ENCODE peak calls at places on chromosomes 12 and 14, in four cellular contexts. One of them, this sample, is unnamed.

GRCh38 chr12:109770104-109770860 is 56.7 kb downstream of the FAM222A start:
- DNase-seq in A549: no peak
- DNase-seq in tibial artery: peak
- DNase-seq in lower leg skin: peak
- DNase-seq in this sample: no peak

GRCh38 chr12:113515082-113515856 is 43.6 kb upstream of the LHX5 start:
- DNase-seq in lower leg skin: no peak
- DNase-seq in A549: no peak
- DNase-seq in tibial artery: no peak
- DNase-seq in this sample: no peak

GRCh38 chr14:69087061-69087461 is 65.9 kb downstream of the DCAF5 start:
- DNase-seq in lower leg skin: no peak
- DNase-seq in tibial artery: no peak
- DNase-seq in A549: no peak
- DNase-seq in this sample: peak

GRCh38 chr12:27602516-27602915 is 78.5 kb downstream of the PPFIBP1 start:
- DNase-seq in lower leg skin: no peak
- DNase-seq in tibial artery: no peak
- DNase-seq in A549: no peak
- DNase-seq in this sample: no peak

GRCh38 chr12:95339086-95339788 is 121.6 kb downstream of the VEZT start:
- DNase-seq in A549: no peak
- DNase-seq in lower leg skin: no peak
- DNase-seq in tibial artery: no peak
- DNase-seq in this sample: no peak

GRCh38 chr12:132560831-132561783 is 49.3 kb downstream of the LRCOL1 start:
- DNase-seq in lower leg skin: no peak
- DNase-seq in tibial artery: no peak
- DNase-seq in A549: peak
- DNase-seq in this sample: peak

GRCh38 chr14:92687681-92688433 is 60.6 kb downstream of the LGMN start:
- DNase-seq in tibial artery: no peak
- DNase-seq in A549: no peak
- DNase-seq in lower leg skin: no peak
- DNase-seq in this sample: no peak

GRCh38 chr14:75294649-75295033 is 16.0 kb downstream of the FOS start:
- DNase-seq in lower leg skin: no peak
- DNase-seq in A549: peak
- DNase-seq in tibial artery: no peak
- DNase-seq in this sample: no peak

GRCh38 chr12:23084236-23084995 is 459.4 kb downstream of the ETNK1 start:
- DNase-seq in lower leg skin: no peak
- DNase-seq in A549: peak
- DNase-seq in tibial artery: no peak
- DNase-seq in this sample: no peak

GRCh38 chr12:27505124-27505523 is 18.9 kb upstream of the PPFIBP1 start:
- DNase-seq in A549: no peak
- DNase-seq in tibial artery: no peak
- DNase-seq in lower leg skin: no peak
- DNase-seq in this sample: no peak

GRCh38 chr12:47071241-47071852 is 8.1 kb upstream of the PCED1B start:
- DNase-seq in A549: peak
- DNase-seq in tibial artery: no peak
- DNase-seq in lower leg skin: no peak
- DNase-seq in this sample: no peak

GRCh38 chr14:68816183-68816942 is 23.5 kb upstream of the ZFP36L1 start:
- DNase-seq in tibial artery: peak
- DNase-seq in A549: peak
- DNase-seq in lower leg skin: peak
- DNase-seq in this sample: no peak

GRCh38 chr12:6884539-6884938 is 11.4 kb upstream of the SPSB2 start:
- DNase-seq in lower leg skin: no peak
- DNase-seq in A549: no peak
- DNase-seq in tibial artery: no peak
- DNase-seq in this sample: no peak

GRCh38 chr12:120687570-120688289 is 781 bp downstream of the MLEC start:
- DNase-seq in A549: no peak
- DNase-seq in tibial artery: peak
- DNase-seq in lower leg skin: no peak
- DNase-seq in this sample: no peak

GRCh38 chr14:96253140-96253539 is 2.9 kb upstream of the BDKRB1 start:
- DNase-seq in tibial artery: no peak
- DNase-seq in lower leg skin: no peak
- DNase-seq in A549: peak
- DNase-seq in this sample: no peak

GRCh38 chr12:5171701-5172100 is 128.0 kb downstream of the KCNA5 start:
- DNase-seq in tibial artery: no peak
- DNase-seq in lower leg skin: no peak
- DNase-seq in A549: peak
- DNase-seq in this sample: peak

GRCh38 chr14:69543341-69544249 is 31.1 kb downstream of the CCDC177 start:
- DNase-seq in tibial artery: peak
- DNase-seq in A549: peak
- DNase-seq in lower leg skin: no peak
- DNase-seq in this sample: no peak

GRCh38 chr14:73402579-73402978 is 55.8 kb downstream of the NUMB start:
- DNase-seq in A549: no peak
- DNase-seq in tibial artery: no peak
- DNase-seq in lower leg skin: no peak
- DNase-seq in this sample: no peak

GRCh38 chr12:55723516-55724225 is 3.5 kb downstream of the RDH5 start:
- DNase-seq in lower leg skin: no peak
- DNase-seq in tibial artery: no peak
- DNase-seq in A549: no peak
- DNase-seq in this sample: no peak

GRCh38 chr12:87812030-87812429 is 217.2 kb downstream of the C12orf50 start:
- DNase-seq in tibial artery: no peak
- DNase-seq in lower leg skin: no peak
- DNase-seq in A549: peak
- DNase-seq in this sample: no peak

GRCh38 chr12:2008677-2009076 is 4.4 kb upstream of the DCP1B start:
- DNase-seq in lower leg skin: no peak
- DNase-seq in tibial artery: no peak
- DNase-seq in A549: no peak
- DNase-seq in this sample: no peak

GRCh38 chr12:121799175-121799841 is 4.5 kb upstream of the SETD1B start:
- DNase-seq in A549: peak
- DNase-seq in tibial artery: peak
- DNase-seq in lower leg skin: peak
- DNase-seq in this sample: peak

GRCh38 chr12:47767197-47767724 is 5.8 kb upstream of the SLC48A1 start:
- DNase-seq in lower leg skin: no peak
- DNase-seq in A549: peak
- DNase-seq in tibial artery: no peak
- DNase-seq in this sample: no peak

GRCh38 chr12:4564819-4565218 is 2.8 kb downstream of the DYRK4 start:
- DNase-seq in A549: no peak
- DNase-seq in lower leg skin: no peak
- DNase-seq in tibial artery: no peak
- DNase-seq in this sample: no peak

GRCh38 chr12:12182926-12183325 is 83.9 kb downstream of the LRP6 start:
- DNase-seq in tibial artery: no peak
- DNase-seq in A549: no peak
- DNase-seq in lower leg skin: no peak
- DNase-seq in this sample: no peak

GRCh38 chr14:89926709-89927108 is 27.8 kb downstream of the EFCAB11 start:
- DNase-seq in A549: no peak
- DNase-seq in tibial artery: no peak
- DNase-seq in lower leg skin: no peak
- DNase-seq in this sample: no peak

GRCh38 chr12:14931359-14931758 is 7.0 kb downstream of the ERP27 start:
- DNase-seq in A549: no peak
- DNase-seq in lower leg skin: no peak
- DNase-seq in tibial artery: no peak
- DNase-seq in this sample: no peak

GRCh38 chr14:70692210-70692609 is 50.5 kb downstream of the TTC9 start:
- DNase-seq in lower leg skin: no peak
- DNase-seq in tibial artery: peak
- DNase-seq in A549: no peak
- DNase-seq in this sample: no peak

GRCh38 chr14:74324945-74325361 is 22.2 kb upstream of the ABCD4 start:
- DNase-seq in lower leg skin: no peak
- DNase-seq in A549: peak
- DNase-seq in tibial artery: no peak
- DNase-seq in this sample: no peak

GRCh38 chr14:35205737-35206136 is 83.4 kb downstream of the PRORP start:
- DNase-seq in tibial artery: no peak
- DNase-seq in A549: no peak
- DNase-seq in lower leg skin: no peak
- DNase-seq in this sample: no peak

GRCh38 chr12:38123566-38124246 is 192.9 kb upstream of the ALG10B start:
- DNase-seq in tibial artery: no peak
- DNase-seq in A549: no peak
- DNase-seq in lower leg skin: no peak
- DNase-seq in this sample: no peak

GRCh38 chr12:113239288-113239771 is 18.1 kb downstream of the TPCN1 start:
- DNase-seq in A549: no peak
- DNase-seq in lower leg skin: peak
- DNase-seq in tibial artery: peak
- DNase-seq in this sample: no peak

GRCh38 chr12:93087836-93088610 is 158.9 kb upstream of the EEA1 start:
- DNase-seq in A549: no peak
- DNase-seq in lower leg skin: no peak
- DNase-seq in tibial artery: no peak
- DNase-seq in this sample: no peak
- H3K4me3 ChIP-seq in A549: no peak
- H3K4me3 ChIP-seq in lower leg skin: no peak
- H3K4me3 ChIP-seq in tibial artery: no peak
- H3K4me3 ChIP-seq in this sample: no peak

GRCh38 chr14:23539209-23539866 is 12.2 kb downstream of the ZFHX2 start:
- DNase-seq in tibial artery: no peak
- DNase-seq in A549: peak
- DNase-seq in lower leg skin: no peak
- DNase-seq in this sample: no peak

GRCh38 chr14:23536494-23536893 is 15.1 kb downstream of the ZFHX2 start:
- DNase-seq in A549: no peak
- DNase-seq in tibial artery: no peak
- DNase-seq in lower leg skin: no peak
- DNase-seq in this sample: no peak

GRCh38 chr14:23538785-23539184 is 12.8 kb downstream of the ZFHX2 start:
- DNase-seq in lower leg skin: no peak
- DNase-seq in A549: no peak
- DNase-seq in tibial artery: no peak
- DNase-seq in this sample: no peak

GRCh38 chr14:23537351-23538048 is 14.1 kb downstream of the ZFHX2 start:
- DNase-seq in lower leg skin: no peak
- DNase-seq in tibial artery: no peak
- DNase-seq in A549: no peak
- DNase-seq in this sample: no peak

GRCh38 chr14:23538049-23538718 is 13.4 kb downstream of the ZFHX2 start:
- DNase-seq in tibial artery: no peak
- DNase-seq in A549: no peak
- DNase-seq in lower leg skin: no peak
- DNase-seq in this sample: no peak
- H3K4me3 ChIP-seq in tibial artery: no peak
- H3K4me3 ChIP-seq in A549: no peak
- H3K4me3 ChIP-seq in lower leg skin: no peak
- H3K4me3 ChIP-seq in this sample: no peak

DNA sequence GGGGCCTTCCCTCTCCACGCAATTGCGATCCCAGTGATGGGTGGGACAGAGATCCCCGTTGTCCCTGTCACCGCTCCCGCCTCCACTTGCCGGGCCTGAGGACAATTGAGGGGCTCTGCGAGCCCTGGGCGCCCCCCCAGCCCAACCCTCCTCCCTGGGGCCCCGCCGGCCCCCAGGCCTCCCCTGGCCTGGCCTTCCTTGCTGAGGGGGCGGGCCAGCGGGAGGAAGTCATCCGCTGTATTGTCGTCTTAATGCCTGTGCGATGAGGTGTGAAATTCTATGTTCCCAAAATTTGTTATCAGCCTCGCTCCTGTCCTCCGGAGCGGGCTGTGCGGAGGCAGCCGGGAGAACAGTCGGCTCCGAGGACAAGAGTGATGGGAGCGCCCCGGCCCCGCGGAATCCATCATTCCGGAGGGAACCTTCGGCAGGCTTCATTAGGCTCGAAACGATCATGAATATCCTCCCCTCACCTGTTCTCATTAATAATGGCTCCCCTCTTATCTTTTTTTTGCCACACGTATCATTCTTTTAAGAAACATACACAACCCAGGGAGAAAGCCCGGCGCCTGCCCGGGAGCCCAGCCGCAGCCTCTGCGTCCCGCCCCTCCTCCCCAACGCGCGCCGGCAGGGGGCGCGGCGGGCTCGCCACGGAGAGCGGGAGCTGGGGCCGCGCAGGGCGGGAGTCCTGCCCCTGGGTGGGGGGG is 17.3 kb upstream of the DLK1 start:
- DNase-seq in lower leg skin: no peak
- DNase-seq in tibial artery: no peak
- DNase-seq in A549: no peak
- DNase-seq in this sample: no peak
- H3K4me3 ChIP-seq in lower leg skin: no peak
- H3K4me3 ChIP-seq in tibial artery: no peak
- H3K4me3 ChIP-seq in A549: no peak
- H3K4me3 ChIP-seq in this sample: no peak

DNA sequence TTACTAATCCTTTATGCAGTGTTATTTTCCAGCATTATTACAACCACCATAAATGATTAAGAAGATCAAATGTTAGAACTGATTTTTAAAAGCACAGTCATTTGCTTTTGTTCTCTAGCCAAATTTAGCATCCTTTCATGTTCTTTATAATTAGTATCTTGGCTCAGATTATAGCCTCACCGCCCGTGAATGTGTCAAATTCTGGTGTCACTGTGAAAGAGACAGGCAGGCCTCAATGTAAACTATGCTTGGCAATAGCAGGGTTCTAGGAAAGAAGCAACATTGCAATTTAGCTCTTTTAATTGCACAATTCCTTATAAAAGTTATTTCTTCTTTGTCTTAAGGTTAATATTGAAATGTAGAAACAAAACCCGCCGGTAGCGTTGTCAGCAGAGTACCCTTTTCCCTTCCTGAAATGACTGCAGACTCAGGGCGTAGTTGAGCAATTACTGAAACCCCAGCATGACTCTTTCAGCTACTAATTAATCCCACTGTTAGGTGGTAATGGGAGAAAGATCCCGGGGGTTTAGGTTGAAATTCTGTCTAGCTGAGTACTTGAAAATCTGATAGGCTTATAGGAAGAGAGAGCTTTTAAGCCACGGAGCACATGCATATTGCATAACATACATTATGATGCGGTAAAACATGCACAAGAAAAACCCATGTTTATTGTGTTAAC is 1600.5 kb upstream of the SEL1L start:
- DNase-seq in lower leg skin: no peak
- DNase-seq in tibial artery: no peak
- DNase-seq in A549: no peak
- DNase-seq in this sample: no peak
- H3K4me3 ChIP-seq in lower leg skin: no peak
- H3K4me3 ChIP-seq in tibial artery: no peak
- H3K4me3 ChIP-seq in A549: no peak
- H3K4me3 ChIP-seq in this sample: no peak

This sample was measured in LNCaP clone FGC.